ENCODE peak calls at places on chromosomes 12 and 14, in ten cellular contexts. K is A549, I is upper lobe of right lung, Q is iPS DF 6.9, T is hepatocyte, M is lung, N is adrenal gland, P is GM23338, W is heart left ventricle, C is uterus. Y is an unnamed sample.

GRCh38 chr14:104019029-104019428 is 66.5 kb upstream of the ASPG start:
- DNase-seq in K (no peak), I (no peak), Q (no peak), T (no peak), M (no peak), N (no peak), P (no peak), W (no peak), C (no peak), Y (no peak)

GRCh38 chr14:103227076-103227475 is 103.8 kb downstream of the TNFAIP2 start:
- DNase-seq in K (no peak), I (peak), Q (no peak), T (no peak), M (no peak), N (no peak), P (no peak), W (no peak), C (no peak), Y (no peak)

GRCh38 chr12:93911436-93911835 is 234.3 kb downstream of the CRADD start:
- DNase-seq in K (no peak), I (no peak), Q (no peak), T (no peak), M (no peak), N (no peak), P (no peak), W (no peak), C (no peak), Y (no peak)

GRCh38 chr12:15601210-15601800 is 187.9 kb downstream of the EPS8 start:
- DNase-seq in K (peak), I (no peak), Q (no peak), T (peak), M (no peak), N (no peak), P (no peak), W (no peak), C (no peak), Y (no peak)

GRCh38 chr12:11954181-11954580 is 116.6 kb upstream of the BCL2L14 start:
- DNase-seq in K (no peak), I (no peak), Q (no peak), T (no peak), M (no peak), N (no peak), P (no peak), W (no peak), C (no peak), Y (no peak)

GRCh38 chr12:13275366-13275765 is 78.8 kb downstream of the EMP1 start:
- DNase-seq in K (no peak), I (no peak), Q (no peak), T (no peak), M (no peak), N (no peak), P (no peak), W (no peak), C (no peak), Y (no peak)

GRCh38 chr12:71655495-71655894 is 8.2 kb downstream of the ZFC3H1 start:
- DNase-seq in K (no peak), I (no peak), Q (no peak), T (no peak), M (no peak), N (no peak), P (no peak), W (no peak), C (no peak), Y (no peak)

GRCh38 chr14:68557648-68558047 is 235.2 kb downstream of the ZFP36L1 start:
- DNase-seq in K (no peak), I (no peak), Q (no peak), T (no peak), M (no peak), N (no peak), P (no peak), W (no peak), C (peak), Y (no peak)

GRCh38 chr12:87923361-87923760 is 105.8 kb downstream of the C12orf50 start:
- DNase-seq in K (no peak), I (no peak), Q (no peak), T (no peak), M (no peak), N (no peak), P (no peak), W (no peak), C (no peak), Y (no peak)

GRCh38 chr14:54423991-54424390 is 17.2 kb downstream of the CNIH1 start:
- DNase-seq in K (no peak), I (no peak), Q (no peak), T (no peak), M (no peak), N (no peak), P (no peak), W (no peak), C (no peak), Y (no peak)

GRCh38 chr12:85951823-85952222 is 77.7 kb downstream of the NTS start:
- DNase-seq in K (peak), I (no peak), Q (no peak), T (peak), M (no peak), N (no peak), P (peak), W (no peak), C (no peak), Y (no peak)

GRCh38 chr12:120536064-120536791 is 2.1 kb downstream of the RNF10 start:
- DNase-seq in K (no peak), I (no peak), Q (no peak), T (peak), M (no peak), N (no peak), P (no peak), W (no peak), C (no peak), Y (no peak)

GRCh38 chr12:119008691-119009221 is 27.4 kb downstream of the SRRM4 start:
- DNase-seq in K (no peak), I (no peak), Q (no peak), T (peak), M (no peak), N (no peak), P (peak), W (no peak), C (no peak), Y (no peak)

GRCh38 chr14:49879683-49880204 is 13.1 kb upstream of the ARF6 start:
- DNase-seq in K (peak), I (no peak), Q (peak), T (peak), M (no peak), N (peak), P (peak), W (peak), C (peak), Y (no peak)

GRCh38 chr14:72710212-72710611 is 183.7 kb downstream of the DPF3 start:
- DNase-seq in K (no peak), I (no peak), Q (no peak), T (no peak), M (no peak), N (no peak), P (no peak), W (no peak), C (no peak), Y (no peak)

GRCh38 chr14:77145975-77146740 is 4.6 kb upstream of the ZDHHC22 start:
- DNase-seq in K (no peak), I (no peak), Q (no peak), T (no peak), M (no peak), N (no peak), P (no peak), W (no peak), C (no peak), Y (no peak)

GRCh38 chr14:106605548-106606448 is 1079.4 kb downstream of the TMEM121 start:
- DNase-seq in K (peak), I (peak), Q (no peak), T (no peak), M (no peak), N (no peak), P (no peak), W (no peak), C (no peak), Y (no peak)

GRCh38 chr12:120979220-120979861 is 998 bp downstream of the HNF1A start:
- DNase-seq in K (no peak), I (no peak), Q (no peak), T (no peak), M (no peak), N (no peak), P (no peak), W (no peak), C (no peak), Y (no peak)

GRCh38 chr12:49846033-49846432 is 3.1 kb upstream of the BCDIN3D start:
- DNase-seq in K (no peak), I (no peak), Q (no peak), T (no peak), M (no peak), N (no peak), P (no peak), W (no peak), C (no peak), Y (no peak)

DNA sequence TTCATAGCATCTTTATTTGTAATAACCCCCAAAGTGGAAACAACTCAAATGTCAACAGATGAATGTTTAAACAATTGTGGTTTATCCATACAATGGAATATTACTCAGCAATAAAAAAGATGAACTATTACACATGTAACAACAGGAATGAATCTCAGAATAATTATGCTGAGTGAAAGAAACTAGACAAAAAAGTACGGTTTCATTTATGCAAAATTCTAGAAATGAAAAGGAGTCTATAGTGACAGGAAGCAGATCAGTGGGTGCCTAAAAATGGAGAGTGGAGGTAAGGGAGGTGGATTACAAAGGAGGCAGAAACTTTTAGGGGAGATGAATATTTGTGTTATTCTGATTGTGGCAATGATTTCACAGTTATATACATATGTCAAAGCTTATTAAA is 4.8 kb downstream of the PRKCH start:
- DNase-seq in K (no peak), I (no peak), Q (no peak), T (no peak), M (no peak), N (no peak), P (no peak), W (no peak), C (no peak), Y (no peak)
- H3K4me3 ChIP-seq in K (no peak), I (no peak), Q (no peak), T (no peak), M (no peak), N (no peak), P (no peak), W (no peak), C (no peak), Y (no peak)

GRCh38 chr14:53249059-53249458 is 95.9 kb upstream of the DDHD1 start:
- DNase-seq in K (no peak), I (no peak), Q (no peak), T (no peak), M (no peak), N (no peak), P (no peak), W (no peak), C (no peak), Y (no peak)

GRCh38 chr14:53247596-53248370 is 94.7 kb upstream of the DDHD1 start:
- DNase-seq in K (no peak), I (peak), Q (no peak), T (no peak), M (no peak), N (no peak), P (no peak), W (no peak), C (no peak), Y (no peak)
- H3K27ac ChIP-seq in K (no peak), I (no peak), Q (no peak), T (no peak), M (no peak), N (no peak), P (no peak), W (no peak), C (no peak), Y (no peak)

GRCh38 chr12:32201096-32201495 is 94.4 kb downstream of the BICD1 start:
- DNase-seq in K (no peak), I (no peak), Q (no peak), T (no peak), M (no peak), N (no peak), P (no peak), W (no peak), C (no peak), Y (no peak)

GRCh38 chr12:32201996-32202395 is 95.3 kb downstream of the BICD1 start:
- DNase-seq in K (no peak), I (no peak), Q (no peak), T (no peak), M (no peak), N (peak), P (no peak), W (no peak), C (no peak), Y (no peak)

GRCh38 chr12:32196250-32197198 is 89.9 kb downstream of the BICD1 start:
- DNase-seq in K (no peak), I (no peak), Q (no peak), T (no peak), M (no peak), N (no peak), P (no peak), W (no peak), C (no peak), Y (no peak)

GRCh38 chr12:32197421-32197820 is 90.8 kb downstream of the BICD1 start:
- DNase-seq in K (no peak), I (no peak), Q (no peak), T (no peak), M (no peak), N (no peak), P (no peak), W (no peak), C (no peak), Y (no peak)

GRCh38 chr12:32198555-32198954 is 91.9 kb downstream of the BICD1 start:
- DNase-seq in K (no peak), I (no peak), Q (no peak), T (no peak), M (no peak), N (no peak), P (no peak), W (no peak), C (no peak), Y (no peak)
- H3K4me3 ChIP-seq in K (no peak), I (no peak), Q (no peak), T (no peak), M (no peak), N (no peak), P (no peak), W (no peak), C (no peak), Y (no peak)

GRCh38 chr14:99413172-99413571 is 67.5 kb downstream of the SETD3 start:
- DNase-seq in K (no peak), I (no peak), Q (no peak), T (no peak), M (no peak), N (no peak), P (peak), W (no peak), C (no peak), Y (no peak)
- H3K27ac ChIP-seq in K (no peak), I (no peak), Q (no peak), T (peak), M (no peak), N (no peak), P (peak), W (no peak), C (no peak), Y (no peak)

DNA sequence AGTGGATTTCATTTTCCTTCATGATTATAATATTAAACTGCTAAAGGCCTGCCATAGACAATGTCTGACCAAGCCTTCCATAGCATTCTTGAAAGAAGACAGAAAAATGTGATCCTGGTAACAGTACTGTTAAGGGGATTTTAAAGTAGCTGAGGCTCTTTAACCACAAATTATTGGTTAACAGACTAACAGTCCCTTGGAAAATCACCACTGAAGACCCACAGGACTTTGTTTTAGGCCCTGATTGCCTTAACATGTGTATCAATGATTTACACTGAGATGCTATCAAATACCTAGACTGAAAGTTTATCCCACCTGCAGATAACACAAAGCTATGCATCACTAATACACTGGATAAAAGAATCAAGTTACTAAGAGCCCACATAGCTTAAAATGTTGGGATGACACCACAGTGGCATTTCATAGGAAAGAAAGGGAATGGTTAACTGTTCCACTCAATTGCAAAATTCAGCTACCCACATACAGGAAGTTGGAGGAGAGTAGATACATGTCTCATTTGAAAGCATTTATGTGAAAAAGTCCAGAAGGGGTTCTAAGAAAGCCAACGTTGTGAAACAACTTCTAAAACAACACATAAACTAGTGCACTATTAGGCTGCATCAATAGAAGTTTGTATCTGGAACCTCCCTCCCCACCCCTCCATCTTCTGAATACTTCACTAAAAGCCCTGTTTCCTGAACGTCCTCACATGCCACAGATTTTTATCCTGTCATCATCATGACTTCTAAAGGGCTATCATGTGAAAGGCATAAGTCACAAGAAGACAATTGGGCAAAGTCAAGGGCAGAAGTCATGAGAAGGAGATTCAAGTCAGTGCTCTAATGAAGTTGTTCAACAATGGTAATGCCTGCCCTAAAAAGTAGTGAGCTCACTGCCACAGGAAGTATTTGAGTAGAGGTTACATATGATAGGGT is 5.7 kb downstream of the KRT79 start:
- DNase-seq in K (no peak), I (no peak), Q (no peak), T (no peak), M (no peak), N (no peak), P (no peak), W (no peak), C (no peak), Y (no peak)
- H3K4me3 ChIP-seq in K (no peak), I (no peak), Q (no peak), T (no peak), M (no peak), N (no peak), P (no peak), W (no peak), C (no peak), Y (no peak)

GRCh38 chr14:35285991-35286564 is 6.1 kb upstream of the PSMA6 start:
- DNase-seq in K (no peak), I (no peak), Q (no peak), T (no peak), M (no peak), N (no peak), P (no peak), W (no peak), C (no peak), Y (no peak)
- H3K27ac ChIP-seq in K (no peak), I (peak), Q (no peak), T (no peak), M (peak), N (peak), P (no peak), W (peak), C (no peak), Y (peak)

GRCh38 chr14:91373591-91374245 is 43.9 kb downstream of the CCDC88C start:
- DNase-seq in K (no peak), I (no peak), Q (no peak), T (no peak), M (no peak), N (no peak), P (no peak), W (no peak), C (no peak), Y (no peak)
- H3K4me3 ChIP-seq in K (no peak), I (no peak), Q (no peak), T (no peak), M (no peak), N (no peak), P (no peak), W (no peak), C (no peak), Y (peak)

GRCh38 chr14:24367506-24368214 is at the start of gene NFATC4:
- DNase-seq in K (peak), I (no peak), Q (peak), T (peak), M (peak), N (peak), P (peak), W (peak), C (peak), Y (peak)

GRCh38 chr14:24368215-24368561 is 204 bp downstream of the NFATC4 start:
- DNase-seq in K (no peak), I (no peak), Q (no peak), T (peak), M (no peak), N (no peak), P (peak), W (no peak), C (no peak), Y (no peak)

GRCh38 chr14:24368562-24369252 is 723 bp downstream of the NFATC4 start:
- DNase-seq in K (no peak), I (peak), Q (no peak), T (peak), M (no peak), N (peak), P (peak), W (peak), C (peak), Y (no peak)

GRCh38 chr14:24369907-24370687 is 2.1 kb downstream of the NFATC4 start:
- DNase-seq in K (no peak), I (no peak), Q (no peak), T (no peak), M (no peak), N (no peak), P (no peak), W (no peak), C (no peak), Y (no peak)

GRCh38 chr14:24369463-24369862 is 1.5 kb downstream of the NFATC4 start:
- DNase-seq in K (no peak), I (no peak), Q (no peak), T (no peak), M (no peak), N (no peak), P (no peak), W (no peak), C (peak), Y (no peak)
- H3K27ac ChIP-seq in K (no peak), I (peak), Q (no peak), T (peak), M (peak), N (peak), P (no peak), W (peak), C (peak), Y (peak)

Y was measured in right atrium auricular region.